ENCODE peak calls at places on chromosome 10, in five cellular contexts. W is heart left ventricle, E is A549, I is IMR-90, B is H1. P is an unnamed sample.

GRCh38 chr10:71797533-71798307 is 24.4 kb upstream of the VSIR start:
- DNase-seq in E (no peak), W (peak), I (no peak), B (no peak), P (no peak)

GRCh38 chr10:79142064-79142491 is 73.3 kb downstream of the ZMIZ1 start:
- DNase-seq in E (no peak), B (no peak), I (peak), W (peak), P (no peak)

GRCh38 chr10:124417846-124418725 is 637 bp downstream of the OAT start:
- DNase-seq in E (peak), I (peak), B (peak), W (peak), P (peak)

GRCh38 chr10:19133992-19134391 is 85.4 kb downstream of the MALRD1 start:
- DNase-seq in I (no peak), B (no peak), W (no peak), E (no peak), P (no peak)

GRCh38 chr10:100827819-100828743 is 82.7 kb downstream of the PAX2 start:
- DNase-seq in B (peak), W (no peak), E (peak), I (no peak), P (no peak)

GRCh38 chr10:75396861-75397570 is 4.5 kb downstream of the ZNF503 start:
- DNase-seq in E (no peak), B (peak), W (no peak), I (no peak), P (no peak)

GRCh38 chr10:4294996-4295792 is 510.2 kb upstream of the KLF6 start:
- DNase-seq in I (no peak), B (no peak), W (no peak), E (no peak), P (no peak)

GRCh38 chr10:73865459-73866442 is 8.6 kb downstream of the CAMK2G start:
- DNase-seq in I (no peak), W (peak), E (no peak), B (no peak), P (no peak)

GRCh38 chr10:11576092-11576809 is 35.2 kb downstream of the USP6NL start:
- DNase-seq in E (no peak), W (no peak), B (no peak), I (no peak), P (no peak)

GRCh38 chr10:8473205-8473604 is 418.7 kb downstream of the GATA3 start:
- DNase-seq in I (peak), B (no peak), E (no peak), W (no peak), P (no peak)

GRCh38 chr10:90318659-90319058 is 539.2 kb downstream of the HTR7 start:
- DNase-seq in E (no peak), I (no peak), B (no peak), W (no peak), P (no peak)

GRCh38 chr10:104433611-104434010 is 80.0 kb downstream of the CFAP58 start:
- DNase-seq in I (no peak), E (no peak), B (no peak), W (no peak), P (no peak)

GRCh38 chr10:88080213-88080612 is 216.8 kb downstream of the PTEN start:
- DNase-seq in E (no peak), I (peak), W (no peak), B (no peak), P (no peak)

GRCh38 chr10:58743466-58744115 is 230.9 kb downstream of the BICC1 start:
- DNase-seq in B (no peak), W (no peak), I (peak), E (no peak), P (no peak)

GRCh38 chr10:122060250-122060649 is 71.3 kb downstream of the TACC2 start:
- DNase-seq in E (no peak), B (no peak), I (peak), W (no peak), P (no peak)

GRCh38 chr10:132455441-132455971 is 58.5 kb downstream of the PWWP2B start:
- DNase-seq in I (no peak), E (no peak), W (peak), B (no peak), P (no peak)

GRCh38 chr10:131644287-131644686 is 256.5 kb upstream of the PPP2R2D start:
- DNase-seq in E (no peak), I (no peak), W (no peak), B (peak), P (peak)

GRCh38 chr10:75408911-75409885 is 7.6 kb upstream of the ZNF503 start:
- DNase-seq in B (peak), E (peak), W (peak), I (no peak), P (peak)

GRCh38 chr10:34861293-34862004 is 46.4 kb upstream of the PARD3 start:
- DNase-seq in I (peak), B (no peak), W (no peak), E (peak), P (peak)

GRCh38 chr10:96463562-96463961 is 50.2 kb downstream of the TLL2 start:
- DNase-seq in W (no peak), I (no peak), E (no peak), B (no peak), P (no peak)

GRCh38 chr10:119668461-119668860 is 17.3 kb downstream of the BAG3 start:
- DNase-seq in B (no peak), E (no peak), W (no peak), I (no peak), P (no peak)

GRCh38 chr10:75662715-75663114 is 231.3 kb downstream of the LRMDA start:
- DNase-seq in E (no peak), B (no peak), W (peak), I (no peak), P (peak)

GRCh38 chr10:27742926-27743735 is 2.5 kb downstream of the MKX start:
- DNase-seq in B (peak), W (peak), E (no peak), I (no peak), P (no peak)

GRCh38 chr10:129335942-129336341 is 131.1 kb upstream of the MGMT start:
- DNase-seq in W (no peak), E (no peak), B (no peak), I (no peak), P (no peak)

GRCh38 chr10:71729023-71729649 is 9.6 kb upstream of the C10orf105 start:
- DNase-seq in B (no peak), E (peak), W (peak), I (no peak), P (peak)

GRCh38 chr10:110423650-110424049 is 74.1 kb upstream of the DUSP5 start:
- DNase-seq in I (no peak), W (no peak), E (no peak), B (no peak), P (no peak)

GRCh38 chr10:34339816-34340553 is 475.1 kb downstream of the PARD3 start:
- DNase-seq in B (no peak), I (no peak), W (no peak), E (no peak), P (no peak)

GRCh38 chr10:117133273-117134083 is 4.6 kb downstream of the VAX1 start:
- DNase-seq in B (peak), W (no peak), I (no peak), E (no peak), P (no peak)

GRCh38 chr10:58775960-58776574 is 263.4 kb downstream of the BICC1 start:
- DNase-seq in I (peak), B (no peak), E (no peak), W (no peak), P (no peak)

GRCh38 chr10:77825965-77826364 is 100.6 kb downstream of the DLG5 start:
- DNase-seq in B (no peak), E (no peak), W (no peak), I (no peak), P (no peak)

GRCh38 chr10:119461380-119461779 is 81.1 kb downstream of the RGS10 start:
- DNase-seq in E (no peak), B (no peak), I (no peak), W (no peak), P (no peak)

GRCh38 chr10:98589007-98589406 is 142.3 kb upstream of the HPS1 start:
- DNase-seq in I (peak), W (no peak), B (no peak), E (no peak), P (no peak)

GRCh38 chr10:90175161-90175681 is 473.8 kb downstream of the KIF20B start:
- DNase-seq in E (no peak), W (peak), B (no peak), I (no peak), P (no peak)

GRCh38 chr10:77478248-77478963 is 159.2 kb downstream of the KCNMA1 start:
- DNase-seq in I (peak), E (no peak), B (no peak), W (no peak), P (no peak)

GRCh38 chr10:23344251-23344841 is at the start of gene C10orf67:
- DNase-seq in E (peak), W (peak), B (peak), I (peak), P (no peak)

GRCh38 chr10:51371725-51372124 is 297.4 kb downstream of the PRKG1 start:
- DNase-seq in E (no peak), B (no peak), W (no peak), I (no peak), P (no peak)

GRCh38 chr10:45425628-45426563 is 51.9 kb downstream of the ALOX5 start:
- DNase-seq in I (no peak), B (no peak), E (peak), W (no peak), P (no peak)

GRCh38 chr10:132281915-132282666 is 25.7 kb downstream of the STK32C start:
- DNase-seq in B (no peak), I (no peak), W (no peak), E (no peak), P (no peak)

GRCh38 chr10:102645388-102645740 is 1.1 kb downstream of the TRIM8 start:
- DNase-seq in I (peak), W (peak), E (peak), B (no peak), P (peak)
- TF ChIP-seq POLR2A in I (no peak), W (no peak), E (no peak), B (no peak), P (no peak)

DNA sequence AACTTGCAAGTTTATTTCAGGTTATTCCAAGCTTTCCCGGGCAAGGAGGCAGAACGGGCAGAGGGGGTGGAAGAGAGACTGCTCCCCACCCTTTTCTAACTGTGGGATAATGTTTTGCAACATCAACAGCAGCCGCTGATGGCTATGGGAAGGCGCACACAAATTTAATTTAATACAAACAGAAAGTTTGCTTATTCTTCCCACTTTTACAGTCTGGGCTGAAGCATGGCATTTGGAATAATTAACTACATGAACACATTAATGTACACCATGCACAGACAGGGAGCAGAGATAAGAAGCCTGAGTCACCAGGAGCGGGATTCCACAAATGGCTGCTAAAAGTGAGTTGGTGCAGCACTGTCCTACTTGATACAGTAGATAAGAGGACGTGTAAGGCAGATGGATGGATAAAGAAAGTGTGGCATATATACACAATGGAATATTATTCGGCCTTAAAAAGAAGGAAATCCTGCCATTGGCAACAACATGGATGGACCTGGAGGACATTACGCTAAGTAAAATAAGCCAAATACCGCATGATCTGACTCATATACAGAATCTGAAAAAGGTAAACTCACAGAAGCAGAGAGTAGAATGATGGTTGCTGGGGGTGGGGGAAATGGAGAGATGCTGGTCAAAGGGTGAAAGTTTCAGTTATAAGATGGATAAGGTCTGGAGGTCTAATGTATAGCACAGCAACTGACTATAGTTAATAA is 36.5 kb downstream of the AFAP1L2 start:
- DNase-seq in I (no peak), E (peak), W (no peak), B (no peak), P (no peak)
- TF ChIP-seq CTCF in I (no peak), E (no peak), W (no peak), B (no peak), P (no peak)

GRCh38 chr10:86399879-86400704 is 33.5 kb upstream of the GRID1 start:
- DNase-seq in I (peak), E (peak), W (peak), B (peak), P (peak)
- TF ChIP-seq POLR2A in I (peak), E (peak), W (no peak), B (no peak), P (no peak)

DNA sequence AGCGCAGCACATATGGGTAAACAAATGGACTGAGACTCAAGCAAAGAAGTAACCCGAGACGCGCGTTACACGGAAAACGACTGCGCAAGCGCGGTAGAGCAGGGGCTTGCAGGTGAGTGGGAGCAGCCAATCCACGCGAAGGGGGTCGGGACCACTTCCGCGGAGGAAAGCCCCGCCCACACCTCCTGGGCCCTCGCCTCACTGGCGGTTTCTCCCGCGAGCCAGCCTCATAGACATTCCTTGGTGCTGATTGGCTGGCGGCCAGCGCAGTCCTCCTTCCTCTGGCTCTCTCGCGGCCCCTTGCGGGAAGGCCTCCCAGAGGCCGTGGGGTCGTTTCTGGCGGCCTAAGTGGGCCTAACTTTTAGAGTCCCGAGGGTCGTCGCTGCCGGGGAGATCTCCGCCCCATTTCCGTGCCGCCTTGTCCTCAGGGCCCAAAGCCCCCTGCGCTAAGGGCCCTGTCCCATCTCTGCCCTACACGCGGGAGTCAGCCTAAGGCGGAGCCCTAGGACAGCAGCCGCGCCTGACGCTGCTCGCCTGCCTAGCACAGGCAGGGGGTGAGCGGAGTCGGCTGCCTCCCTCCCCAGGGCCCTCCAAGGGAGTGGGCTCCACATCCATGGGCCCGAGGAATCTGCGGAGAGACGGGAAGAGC is 9.1 kb upstream of the FXYD4 start:
- DNase-seq in B (peak), E (peak), I (peak), W (peak), P (peak)
- TF ChIP-seq CTCF in B (peak), E (peak), I (peak), W (peak), P (no peak)

P was measured in lower leg skin.